ENCODE peak calls at places on chromosomes 13 and 19, in five cellular contexts. One of them, this sample, is unnamed.

GRCh38 chr13:45873491-45874360 is 22.2 kb upstream of the SIAH3 start:
- DNase-seq in fibroblast of the conjunctiva: no peak
- DNase-seq in EH: peak
- DNase-seq in effector CD4-positive, alpha-beta T cell: no peak
- DNase-seq in retinal pigment epithelial cell: no peak
- DNase-seq in this sample: no peak

GRCh38 chr19:44726465-44726864 is 22.0 kb upstream of the BCL3 start:
- DNase-seq in retinal pigment epithelial cell: no peak
- DNase-seq in fibroblast of the conjunctiva: no peak
- DNase-seq in EH: no peak
- DNase-seq in effector CD4-positive, alpha-beta T cell: no peak
- DNase-seq in this sample: no peak

GRCh38 chr19:48470856-48471255 is 1.7 kb downstream of the CYTH2 start:
- DNase-seq in retinal pigment epithelial cell: no peak
- DNase-seq in EH: no peak
- DNase-seq in fibroblast of the conjunctiva: no peak
- DNase-seq in effector CD4-positive, alpha-beta T cell: no peak
- DNase-seq in this sample: no peak

GRCh38 chr19:2982983-2983350 is 5.6 kb downstream of the TLE6 start:
- DNase-seq in EH: peak
- DNase-seq in fibroblast of the conjunctiva: peak
- DNase-seq in retinal pigment epithelial cell: peak
- DNase-seq in effector CD4-positive, alpha-beta T cell: no peak
- DNase-seq in this sample: peak

GRCh38 chr19:5983367-5983955 is 5.5 kb upstream of the RANBP3 start:
- DNase-seq in retinal pigment epithelial cell: no peak
- DNase-seq in effector CD4-positive, alpha-beta T cell: no peak
- DNase-seq in fibroblast of the conjunctiva: no peak
- DNase-seq in EH: no peak
- DNase-seq in this sample: no peak

GRCh38 chr13:48514776-48515175 is 18.1 kb downstream of the RCBTB2 start:
- DNase-seq in retinal pigment epithelial cell: no peak
- DNase-seq in effector CD4-positive, alpha-beta T cell: no peak
- DNase-seq in fibroblast of the conjunctiva: no peak
- DNase-seq in EH: no peak
- DNase-seq in this sample: no peak

GRCh38 chr19:44626067-44626624 is 12.8 kb downstream of the IGSF23 start:
- DNase-seq in fibroblast of the conjunctiva: peak
- DNase-seq in retinal pigment epithelial cell: peak
- DNase-seq in EH: peak
- DNase-seq in effector CD4-positive, alpha-beta T cell: no peak
- DNase-seq in this sample: no peak

GRCh38 chr13:113926951-113927660 is 46.8 kb downstream of the C13orf46 start:
- DNase-seq in effector CD4-positive, alpha-beta T cell: no peak
- DNase-seq in retinal pigment epithelial cell: no peak
- DNase-seq in EH: no peak
- DNase-seq in fibroblast of the conjunctiva: no peak
- DNase-seq in this sample: no peak

GRCh38 chr19:679418-680286 is 3.5 kb downstream of the FSTL3 start:
- DNase-seq in fibroblast of the conjunctiva: peak
- DNase-seq in effector CD4-positive, alpha-beta T cell: no peak
- DNase-seq in EH: peak
- DNase-seq in retinal pigment epithelial cell: peak
- DNase-seq in this sample: no peak

GRCh38 chr13:75569576-75569975 is 20.0 kb downstream of the UCHL3 start:
- DNase-seq in EH: no peak
- DNase-seq in effector CD4-positive, alpha-beta T cell: no peak
- DNase-seq in fibroblast of the conjunctiva: no peak
- DNase-seq in retinal pigment epithelial cell: no peak
- DNase-seq in this sample: no peak

GRCh38 chr13:26965976-26966375 is 205.4 kb upstream of the GPR12 start:
- DNase-seq in effector CD4-positive, alpha-beta T cell: no peak
- DNase-seq in retinal pigment epithelial cell: no peak
- DNase-seq in fibroblast of the conjunctiva: peak
- DNase-seq in EH: no peak
- DNase-seq in this sample: no peak